ENCODE peak calls at places on chromosomes 6 and 20, in four cellular contexts. D is HepG2, U is GM12878, X is H1. B is an unnamed sample.

GRCh38 chr6:169961772-169962561 is 210.5 kb downstream of the ERMARD start:
- DNase-seq in U (no peak), X (peak; percentile 76), D (no peak), B (peak; percentile 32)

GRCh38 chr6:8539446-8539845 is 104.1 kb upstream of the SLC35B3 start:
- DNase-seq in D (peak; percentile 28), X (no peak), U (no peak), B (peak; percentile 37)

GRCh38 chr20:34880095-34880680 is 3.8 kb downstream of the ACSS2 start:
- DNase-seq in D (no peak), X (no peak), U (no peak), B (no peak)

GRCh38 chr6:21354805-21355238 is 238.7 kb upstream of the SOX4 start:
- DNase-seq in X (no peak), D (peak; percentile 88), U (peak; percentile 16), B (no peak)

GRCh38 chr20:2871111-2871465 is 2.2 kb upstream of the PTPRA start:
- DNase-seq in X (no peak), U (no peak), D (no peak), B (no peak)

GRCh38 chr6:91029211-91029610 is 442.3 kb upstream of the MAP3K7 start:
- DNase-seq in X (no peak), U (no peak), D (no peak), B (no peak)

GRCh38 chr20:44979090-44979621 is 12.8 kb downstream of the STK4 start:
- DNase-seq in U (peak; percentile 82), D (no peak), X (no peak), B (no peak)

GRCh38 chr6:108661430-108661829 is 100.7 kb downstream of the FOXO3 start:
- DNase-seq in U (no peak), X (no peak), D (no peak), B (peak; percentile 86)

GRCh38 chr6:11251553-11252358 is 19.3 kb upstream of the NEDD9 start:
- DNase-seq in D (peak; percentile 84), U (no peak), X (no peak), B (peak; percentile 47)

GRCh38 chr6:38259736-38260135 is 380.0 kb downstream of the BTBD9 start:
- DNase-seq in U (no peak), D (no peak), X (no peak), B (no peak)

GRCh38 chr6:85068221-85068620 is 303.8 kb upstream of the TBX18 start:
- DNase-seq in D (no peak), U (no peak), X (no peak), B (no peak)

GRCh38 chr6:28943557-28944411 is 20.0 kb upstream of the TRIM27 start:
- DNase-seq in X (peak; percentile 98), U (peak; percentile 42), D (peak; percentile 84), B (peak; percentile 75)

GRCh38 chr20:1800777-1801176 is 94.4 kb upstream of the SIRPA start:
- DNase-seq in X (no peak), D (no peak), U (no peak), B (peak; percentile 43)
- H3K4me1 ChIP-seq in X (peaks cover 3% of the 10 kb centered on the region), D (peaks cover 24% of the 10 kb centered on the region), U (peaks cover 13% of the 10 kb centered on the region), B (no peaks in the 10 kb centered on the region)

DNA sequence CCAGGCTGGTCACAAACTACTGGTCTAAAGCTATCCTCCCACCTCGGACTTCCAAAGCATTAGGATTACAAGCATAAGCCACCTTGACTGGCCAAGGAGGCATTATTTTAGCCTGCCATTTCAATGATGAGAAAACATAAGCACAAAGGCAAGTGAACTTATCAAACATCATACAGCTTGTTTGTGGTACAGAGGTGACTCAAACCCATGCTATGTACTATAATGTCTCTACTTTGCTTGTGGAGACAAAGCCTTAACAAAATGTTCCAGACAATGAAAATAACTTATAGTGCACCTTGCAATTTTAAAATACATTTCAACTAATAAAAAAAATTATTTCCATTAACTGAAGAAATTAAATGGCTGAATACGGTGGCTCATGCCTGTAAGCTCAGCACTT is 26.2 kb downstream of the HDAC2 start:
- DNase-seq in X (no peak), U (no peak), D (no peak), B (no peak)
- TF ChIP-seq TCF12 in X (no peak), U (no peak), D (no peak), B (no peak)

DNA sequence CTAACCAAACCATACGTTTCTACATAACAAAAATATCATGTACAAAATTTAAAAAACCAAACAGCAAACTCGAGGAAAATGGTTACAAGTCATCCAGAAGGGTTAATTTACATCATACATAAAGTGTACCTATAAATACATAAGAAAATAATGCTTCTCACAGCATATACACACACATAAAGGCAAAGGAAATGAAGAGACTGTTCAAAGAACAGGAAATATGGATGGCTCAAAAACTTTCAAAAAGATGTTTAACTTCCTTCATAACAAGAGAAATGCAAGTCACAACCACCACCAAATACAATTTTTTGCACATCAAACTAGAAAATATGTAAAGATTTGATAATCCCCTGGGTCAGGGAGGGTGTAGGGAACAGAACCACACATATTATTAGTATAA is 7.5 kb downstream of the SLC22A23 start:
- DNase-seq in D (no peak), X (no peak), U (no peak), B (no peak)
- H3K4me1 ChIP-seq in D (peaks cover 78% of the 10 kb centered on the region), X (peaks cover 2% of the 10 kb centered on the region), U (peaks cover 13% of the 10 kb centered on the region), B (no peaks in the 10 kb centered on the region)

DNA sequence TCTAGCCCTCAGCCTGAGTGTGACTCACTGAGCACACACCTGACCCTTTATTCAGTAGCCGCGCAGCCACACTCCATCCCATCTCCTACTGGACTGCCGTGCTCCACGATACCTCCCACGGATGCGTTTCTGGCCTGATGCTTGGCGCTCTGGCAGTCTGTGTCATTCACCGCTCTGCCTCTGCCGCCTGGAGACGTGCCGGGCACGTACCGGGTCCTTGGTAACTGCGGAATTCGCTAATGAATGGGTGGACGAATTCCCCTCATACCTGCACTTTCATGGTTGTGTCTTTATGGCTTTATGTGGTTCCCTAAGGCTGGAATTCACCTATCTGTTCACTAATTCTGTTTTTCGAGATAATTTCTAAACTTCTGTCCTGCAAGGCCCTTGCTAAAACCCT is 405.7 kb downstream of the QKI start:
- DNase-seq in U (no peak), D (no peak), X (no peak), B (no peak)
- TF ChIP-seq TCF12 in U (no peak), D (no peak), X (no peak), B (no peak)

GRCh38 chr6:26031151-26031594 is 56.1 kb upstream of the HFE start:
- DNase-seq in U (no peak), X (no peak), D (no peak), B (no peak)
- H3K4me1 ChIP-seq in U (peaks cover 9% of the 10 kb centered on the region), X (peaks cover 17% of the 10 kb centered on the region), D (peaks cover 37% of the 10 kb centered on the region), B (peaks cover 23% of the 10 kb centered on the region)

DNA sequence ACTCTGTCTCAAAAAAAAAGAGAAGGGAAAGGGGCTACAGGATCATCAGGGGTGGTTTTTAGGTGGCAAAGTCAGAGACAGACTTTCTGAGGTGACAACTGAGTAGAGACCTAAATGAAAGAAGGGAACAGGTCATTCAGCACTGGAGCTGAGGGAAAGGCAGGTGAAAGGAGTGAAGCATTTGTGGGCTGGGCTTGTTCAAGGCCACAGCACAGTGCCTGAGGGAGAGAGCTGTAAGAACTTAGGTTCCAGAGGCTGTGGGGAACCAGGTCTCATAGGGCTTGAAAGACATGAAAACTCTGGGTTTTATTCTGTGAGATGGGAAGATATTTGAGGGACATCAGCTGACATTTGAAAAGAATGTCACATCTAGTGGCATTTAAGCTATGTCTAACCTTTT is 20.8 kb downstream of the KATNA1 start:
- DNase-seq in D (no peak), X (peak; percentile 22), U (no peak), B (no peak)
- TF ChIP-seq TCF12 in D (no peak), X (no peak), U (no peak), B (no peak)

DNA sequence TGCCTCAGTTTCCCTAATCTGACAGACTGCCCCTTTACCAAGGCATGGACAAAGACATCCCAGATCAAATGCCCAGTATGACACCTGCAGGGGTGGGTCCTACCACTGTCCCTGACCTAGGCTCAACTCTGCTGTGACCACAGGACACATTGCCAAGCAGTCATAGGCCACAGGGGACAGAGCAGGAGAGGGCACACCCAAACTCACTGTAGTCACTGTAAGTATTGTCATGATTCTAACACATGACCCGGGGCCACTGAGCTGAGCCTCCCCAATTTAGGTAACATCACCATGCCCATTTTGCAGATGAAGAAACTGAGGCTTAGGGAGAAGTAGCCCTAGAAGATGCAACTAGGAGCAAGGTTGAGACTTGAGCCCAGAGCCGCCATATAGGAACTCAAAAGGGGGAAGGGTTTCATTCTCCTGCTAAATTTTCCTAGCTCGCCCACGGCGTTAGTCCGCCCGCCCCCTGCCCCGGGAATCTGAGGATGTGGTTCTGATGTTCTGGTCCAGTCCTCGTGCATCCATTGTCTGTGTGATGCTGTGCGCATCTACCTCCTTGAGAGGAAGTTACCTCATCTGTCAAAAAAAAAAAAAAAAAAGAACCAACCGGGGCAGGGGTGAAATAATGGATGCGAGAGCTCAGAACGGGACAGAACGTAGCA is 44.8 kb downstream of the PMEPA1 start:
- DNase-seq in U (no peak), X (no peak), D (no peak), B (no peak)
- H3K4me1 ChIP-seq in U (no peaks in the 10 kb centered on the region), X (peaks cover 13% of the 10 kb centered on the region), D (no peaks in the 10 kb centered on the region), B (no peaks in the 10 kb centered on the region)

GRCh38 chr6:63897459-63897858 is 261.9 kb downstream of the PHF3 start:
- DNase-seq in U (no peak), X (no peak), D (no peak), B (no peak)
- TF ChIP-seq TCF12 in U (no peak), X (no peak), D (no peak), B (peak; percentile 100)

GRCh38 chr6:105644073-105644489 is 241.2 kb upstream of the PREP start:
- DNase-seq in D (no peak), X (no peak), U (no peak), B (no peak)
- H3K4me1 ChIP-seq in D (peaks cover 7% of the 10 kb centered on the region), X (no peaks in the 10 kb centered on the region), U (peaks cover 46% of the 10 kb centered on the region), B (no peaks in the 10 kb centered on the region)

B was measured in SK-N-SH.